ENCODE peak calls at places on chromosomes 11 and 22, in nine cellular contexts. C, R, U, N, V, A, S, H and P are unnamed samples.

GRCh38 chr11:94885133-94885532 is 88.2 kb downstream of the CWC15 start:
- DNase-seq in S (no peak), U (peak), C (no peak), V (peak), R (no peak), A (no peak), H (no peak), N (peak), P (peak)

GRCh38 chr11:44804449-44805151 is 77.8 kb downstream of the TSPAN18 start:
- DNase-seq in R (no peak), N (no peak), U (no peak), H (no peak), C (peak), A (no peak), S (no peak), V (no peak), P (no peak)

GRCh38 chr11:115324569-115325432 is 179.4 kb downstream of the CADM1 start:
- DNase-seq in N (peak), C (no peak), A (no peak), S (no peak), U (no peak), V (peak), H (no peak), R (no peak), P (no peak)

GRCh38 chr11:706439-706956 is 467 bp downstream of the EPS8L2 start:
- DNase-seq in R (no peak), U (no peak), N (peak), S (no peak), C (peak), V (peak), H (no peak), A (no peak), P (no peak)

GRCh38 chr11:86275493-86276370 is 26.3 kb upstream of the HIKESHI start:
- DNase-seq in C (no peak), V (no peak), N (no peak), R (no peak), S (no peak), H (no peak), U (no peak), A (no peak), P (no peak)

GRCh38 chr11:39443424-39444022 is 2015.9 kb downstream of the LRRC4C start:
- DNase-seq in N (no peak), A (no peak), S (no peak), C (no peak), R (no peak), U (no peak), H (no peak), V (no peak), P (no peak)

GRCh38 chr22:50502096-50502495 is 5.4 kb downstream of the LMF2 start:
- DNase-seq in H (no peak), N (no peak), V (no peak), U (no peak), A (no peak), C (peak), R (no peak), S (no peak), P (no peak)

GRCh38 chr11:10322830-10323792 is 18.2 kb downstream of the ADM start:
- DNase-seq in U (no peak), N (peak), A (peak), V (peak), S (no peak), R (no peak), H (no peak), C (peak), P (peak)

GRCh38 chr11:107116358-107116757 is 98.1 kb upstream of the GUCY1A2 start:
- DNase-seq in A (no peak), H (no peak), U (no peak), R (no peak), S (no peak), V (peak), N (no peak), C (no peak), P (no peak)

GRCh38 chr22:29801153-29801552 is 34.0 kb downstream of the UQCR10 start:
- DNase-seq in C (no peak), U (peak), N (no peak), H (no peak), R (no peak), V (no peak), S (no peak), A (no peak), P (no peak)

GRCh38 chr11:117187799-117188481 is 9.4 kb downstream of the SIDT2 start:
- DNase-seq in H (no peak), U (no peak), V (no peak), S (no peak), N (no peak), R (no peak), C (peak), A (no peak), P (no peak)

GRCh38 chr11:129703846-129704245 is 111.8 kb upstream of the TMEM45B start:
- DNase-seq in H (no peak), R (no peak), N (peak), A (no peak), V (no peak), S (no peak), U (no peak), C (no peak), P (no peak)

GRCh38 chr11:4095509-4096230 is 1.1 kb downstream of the RRM1 start:
- DNase-seq in C (no peak), U (no peak), A (no peak), H (no peak), R (no peak), V (peak), S (no peak), N (peak), P (peak)

GRCh38 chr11:74746868-74747267 is 1.8 kb upstream of the RNF169 start:
- DNase-seq in H (no peak), R (no peak), A (no peak), S (no peak), U (no peak), N (no peak), C (no peak), V (no peak), P (no peak)

GRCh38 chr11:104183572-104183971 is 19.6 kb upstream of the PDGFD start:
- DNase-seq in S (no peak), V (no peak), H (no peak), C (no peak), R (no peak), N (no peak), U (no peak), A (no peak), P (no peak)

GRCh38 chr11:18778468-18778867 is 13.1 kb downstream of the PTPN5 start:
- DNase-seq in H (no peak), S (no peak), U (no peak), R (no peak), A (no peak), N (no peak), C (no peak), V (no peak), P (no peak)